ENCODE peak calls at places on chromosomes 2 and 18, in nine cellular contexts. One of them, this sample, is unnamed.

GRCh38 chr2:189002079-189002478 is 27.9 kb downstream of the COL3A1 start:
- DNase-seq in epithelial cell of esophagus: peak
- DNase-seq in left lung: no peak
- DNase-seq in heart right ventricle: no peak
- DNase-seq in HepG2: no peak
- DNase-seq in H9: no peak
- DNase-seq in tibial nerve: no peak
- DNase-seq in prostate gland: no peak
- DNase-seq in A549: peak
- DNase-seq in this sample: no peak

GRCh38 chr18:60965856-60966255 is 367.4 kb upstream of the CDH20 start:
- DNase-seq in heart right ventricle: no peak
- DNase-seq in H9: no peak
- DNase-seq in tibial nerve: no peak
- DNase-seq in epithelial cell of esophagus: peak
- DNase-seq in HepG2: no peak
- DNase-seq in A549: no peak
- DNase-seq in prostate gland: no peak
- DNase-seq in left lung: no peak
- DNase-seq in this sample: no peak

GRCh38 chr2:26978061-26978596 is 7.7 kb downstream of the MAPRE3 start:
- DNase-seq in HepG2: no peak
- DNase-seq in A549: no peak
- DNase-seq in tibial nerve: no peak
- DNase-seq in left lung: peak
- DNase-seq in H9: no peak
- DNase-seq in heart right ventricle: peak
- DNase-seq in epithelial cell of esophagus: peak
- DNase-seq in prostate gland: peak
- DNase-seq in this sample: no peak

GRCh38 chr2:611519-611918 is 65.7 kb downstream of the TMEM18 start:
- DNase-seq in left lung: no peak
- DNase-seq in H9: peak
- DNase-seq in prostate gland: no peak
- DNase-seq in HepG2: no peak
- DNase-seq in A549: no peak
- DNase-seq in epithelial cell of esophagus: no peak
- DNase-seq in heart right ventricle: no peak
- DNase-seq in tibial nerve: no peak
- DNase-seq in this sample: no peak

GRCh38 chr2:61575447-61575859 is 37.3 kb upstream of the XPO1 start:
- DNase-seq in prostate gland: no peak
- DNase-seq in HepG2: no peak
- DNase-seq in A549: no peak
- DNase-seq in heart right ventricle: no peak
- DNase-seq in epithelial cell of esophagus: no peak
- DNase-seq in tibial nerve: no peak
- DNase-seq in H9: no peak
- DNase-seq in left lung: no peak
- DNase-seq in this sample: no peak

GRCh38 chr2:136530154-136530553 is 235.2 kb upstream of the THSD7B start:
- DNase-seq in HepG2: no peak
- DNase-seq in left lung: no peak
- DNase-seq in prostate gland: no peak
- DNase-seq in epithelial cell of esophagus: peak
- DNase-seq in H9: no peak
- DNase-seq in tibial nerve: no peak
- DNase-seq in A549: no peak
- DNase-seq in heart right ventricle: no peak
- DNase-seq in this sample: no peak

GRCh38 chr18:48095726-48096125 is 165.3 kb upstream of the SMAD2 start:
- DNase-seq in tibial nerve: no peak
- DNase-seq in A549: no peak
- DNase-seq in heart right ventricle: no peak
- DNase-seq in HepG2: no peak
- DNase-seq in H9: no peak
- DNase-seq in left lung: no peak
- DNase-seq in epithelial cell of esophagus: no peak
- DNase-seq in prostate gland: no peak
- DNase-seq in this sample: no peak

GRCh38 chr2:25594991-25595390 is 78.4 kb downstream of the DTNB start:
- DNase-seq in HepG2: no peak
- DNase-seq in epithelial cell of esophagus: no peak
- DNase-seq in A549: no peak
- DNase-seq in tibial nerve: no peak
- DNase-seq in prostate gland: no peak
- DNase-seq in left lung: no peak
- DNase-seq in heart right ventricle: no peak
- DNase-seq in H9: no peak
- DNase-seq in this sample: no peak

GRCh38 chr2:151021747-151022450 is 239.8 kb downstream of the RBM43 start:
- DNase-seq in A549: no peak
- DNase-seq in HepG2: no peak
- DNase-seq in H9: no peak
- DNase-seq in left lung: no peak
- DNase-seq in tibial nerve: no peak
- DNase-seq in epithelial cell of esophagus: no peak
- DNase-seq in prostate gland: no peak
- DNase-seq in heart right ventricle: no peak
- DNase-seq in this sample: no peak

GRCh38 chr18:11005528-11005927 is 143.8 kb downstream of the PIEZO2 start:
- DNase-seq in epithelial cell of esophagus: peak
- DNase-seq in A549: peak
- DNase-seq in left lung: no peak
- DNase-seq in tibial nerve: peak
- DNase-seq in H9: no peak
- DNase-seq in prostate gland: no peak
- DNase-seq in heart right ventricle: no peak
- DNase-seq in HepG2: peak
- DNase-seq in this sample: no peak

GRCh38 chr2:236718207-236718992 is 148.8 kb downstream of the ACKR3 start:
- DNase-seq in tibial nerve: no peak
- DNase-seq in left lung: no peak
- DNase-seq in prostate gland: no peak
- DNase-seq in heart right ventricle: no peak
- DNase-seq in HepG2: no peak
- DNase-seq in epithelial cell of esophagus: peak
- DNase-seq in A549: no peak
- DNase-seq in H9: no peak
- DNase-seq in this sample: no peak

GRCh38 chr2:24577481-24577880 is 86.4 kb downstream of the NCOA1 start:
- DNase-seq in tibial nerve: no peak
- DNase-seq in left lung: no peak
- DNase-seq in heart right ventricle: no peak
- DNase-seq in H9: no peak
- DNase-seq in A549: no peak
- DNase-seq in HepG2: no peak
- DNase-seq in prostate gland: no peak
- DNase-seq in epithelial cell of esophagus: no peak
- DNase-seq in this sample: no peak

GRCh38 chr2:142037744-142038143 is 93.1 kb downstream of the LRP1B start:
- DNase-seq in HepG2: no peak
- DNase-seq in left lung: no peak
- DNase-seq in tibial nerve: no peak
- DNase-seq in epithelial cell of esophagus: peak
- DNase-seq in prostate gland: no peak
- DNase-seq in A549: no peak
- DNase-seq in H9: no peak
- DNase-seq in heart right ventricle: no peak
- DNase-seq in this sample: no peak

GRCh38 chr18:5961097-5961827 is 65.9 kb upstream of the TMEM200C start:
- DNase-seq in prostate gland: no peak
- DNase-seq in H9: no peak
- DNase-seq in HepG2: no peak
- DNase-seq in heart right ventricle: no peak
- DNase-seq in tibial nerve: no peak
- DNase-seq in left lung: no peak
- DNase-seq in A549: no peak
- DNase-seq in epithelial cell of esophagus: no peak
- DNase-seq in this sample: no peak

GRCh38 chr2:224613543-224614317 is 28.6 kb upstream of the CUL3 start:
- DNase-seq in prostate gland: no peak
- DNase-seq in left lung: no peak
- DNase-seq in epithelial cell of esophagus: no peak
- DNase-seq in heart right ventricle: no peak
- DNase-seq in A549: no peak
- DNase-seq in tibial nerve: no peak
- DNase-seq in H9: no peak
- DNase-seq in HepG2: no peak
- DNase-seq in this sample: no peak

GRCh38 chr2:233349005-233349998 is 5.0 kb upstream of the DGKD start:
- DNase-seq in prostate gland: no peak
- DNase-seq in left lung: peak
- DNase-seq in heart right ventricle: peak
- DNase-seq in H9: no peak
- DNase-seq in epithelial cell of esophagus: no peak
- DNase-seq in A549: no peak
- DNase-seq in HepG2: peak
- DNase-seq in tibial nerve: peak
- DNase-seq in this sample: no peak

GRCh38 chr2:238114851-238115660 is 14.9 kb downstream of the ESPNL start:
- DNase-seq in A549: no peak
- DNase-seq in H9: no peak
- DNase-seq in prostate gland: no peak
- DNase-seq in tibial nerve: no peak
- DNase-seq in heart right ventricle: peak
- DNase-seq in HepG2: no peak
- DNase-seq in epithelial cell of esophagus: no peak
- DNase-seq in left lung: no peak
- DNase-seq in this sample: no peak

GRCh38 chr2:157761520-157761919 is 114.6 kb downstream of the ACVR1 start:
- DNase-seq in HepG2: no peak
- DNase-seq in epithelial cell of esophagus: peak
- DNase-seq in H9: no peak
- DNase-seq in heart right ventricle: no peak
- DNase-seq in prostate gland: no peak
- DNase-seq in A549: no peak
- DNase-seq in tibial nerve: no peak
- DNase-seq in left lung: no peak
- DNase-seq in this sample: no peak

DNA sequence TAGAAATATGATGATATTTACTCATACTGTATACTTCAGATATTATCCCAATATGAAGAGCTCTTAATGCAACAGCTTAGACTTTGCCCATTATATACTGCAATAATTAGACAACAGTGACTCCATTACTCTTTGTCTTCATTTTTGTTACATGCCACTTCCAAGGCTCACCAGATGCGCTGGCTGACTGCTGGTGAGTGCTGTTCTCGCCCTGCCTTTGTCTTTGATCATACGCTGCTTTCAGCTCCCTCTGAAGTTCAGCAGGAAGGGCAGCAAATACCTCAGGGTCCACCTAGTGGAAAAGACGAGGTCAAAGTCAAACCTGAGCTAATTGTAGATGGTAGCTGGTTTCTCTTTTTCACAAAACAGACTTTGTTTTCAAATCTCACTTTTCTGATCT is 66.3 kb downstream of the EIF5B start:
- DNase-seq in tibial nerve: no peak
- DNase-seq in epithelial cell of esophagus: no peak
- DNase-seq in HepG2: peak
- DNase-seq in A549: peak
- DNase-seq in prostate gland: no peak
- DNase-seq in left lung: no peak
- DNase-seq in H9: peak
- DNase-seq in heart right ventricle: no peak
- DNase-seq in this sample: no peak
- TF ChIP-seq CTCF in tibial nerve: no peak
- TF ChIP-seq CTCF in epithelial cell of esophagus: no peak
- TF ChIP-seq CTCF in HepG2: peak
- TF ChIP-seq CTCF in A549: no peak
- TF ChIP-seq CTCF in prostate gland: no peak
- TF ChIP-seq CTCF in left lung: no peak
- TF ChIP-seq CTCF in H9: peak
- TF ChIP-seq CTCF in heart right ventricle: no peak
- TF ChIP-seq CTCF in this sample: no peak

GRCh38 chr18:69469444-69469919 is 68.8 kb downstream of the DOK6 start:
- DNase-seq in tibial nerve: no peak
- DNase-seq in HepG2: no peak
- DNase-seq in left lung: no peak
- DNase-seq in A549: peak
- DNase-seq in epithelial cell of esophagus: no peak
- DNase-seq in prostate gland: no peak
- DNase-seq in H9: peak
- DNase-seq in heart right ventricle: no peak
- DNase-seq in this sample: no peak
- TF ChIP-seq CTCF in tibial nerve: no peak
- TF ChIP-seq CTCF in HepG2: peak
- TF ChIP-seq CTCF in left lung: no peak
- TF ChIP-seq CTCF in A549: peak
- TF ChIP-seq CTCF in epithelial cell of esophagus: no peak
- TF ChIP-seq CTCF in prostate gland: no peak
- TF ChIP-seq CTCF in H9: peak
- TF ChIP-seq CTCF in heart right ventricle: no peak
- TF ChIP-seq CTCF in this sample: no peak

GRCh38 chr2:148935791-148936190 is 60.8 kb downstream of the KIF5C start:
- DNase-seq in A549: no peak
- DNase-seq in left lung: no peak
- DNase-seq in epithelial cell of esophagus: no peak
- DNase-seq in HepG2: no peak
- DNase-seq in H9: no peak
- DNase-seq in tibial nerve: no peak
- DNase-seq in prostate gland: no peak
- DNase-seq in heart right ventricle: no peak
- DNase-seq in this sample: no peak

GRCh38 chr2:148933456-148933855 is 58.4 kb downstream of the KIF5C start:
- DNase-seq in prostate gland: no peak
- DNase-seq in tibial nerve: no peak
- DNase-seq in left lung: no peak
- DNase-seq in epithelial cell of esophagus: no peak
- DNase-seq in H9: no peak
- DNase-seq in HepG2: no peak
- DNase-seq in heart right ventricle: no peak
- DNase-seq in A549: no peak
- DNase-seq in this sample: no peak

GRCh38 chr2:148932536-148932935 is 57.5 kb downstream of the KIF5C start:
- DNase-seq in prostate gland: no peak
- DNase-seq in HepG2: no peak
- DNase-seq in H9: no peak
- DNase-seq in epithelial cell of esophagus: no peak
- DNase-seq in A549: no peak
- DNase-seq in tibial nerve: no peak
- DNase-seq in heart right ventricle: no peak
- DNase-seq in left lung: no peak
- DNase-seq in this sample: no peak

GRCh38 chr2:148939271-148939670 is 64.2 kb downstream of the KIF5C start:
- DNase-seq in epithelial cell of esophagus: no peak
- DNase-seq in A549: no peak
- DNase-seq in tibial nerve: no peak
- DNase-seq in left lung: no peak
- DNase-seq in prostate gland: no peak
- DNase-seq in H9: no peak
- DNase-seq in HepG2: no peak
- DNase-seq in heart right ventricle: no peak
- DNase-seq in this sample: no peak

GRCh38 chr2:148936857-148937450 is 61.9 kb downstream of the KIF5C start:
- DNase-seq in tibial nerve: no peak
- DNase-seq in left lung: no peak
- DNase-seq in heart right ventricle: no peak
- DNase-seq in HepG2: no peak
- DNase-seq in A549: no peak
- DNase-seq in H9: no peak
- DNase-seq in prostate gland: no peak
- DNase-seq in epithelial cell of esophagus: peak
- DNase-seq in this sample: no peak
- TF ChIP-seq CTCF in tibial nerve: no peak
- TF ChIP-seq CTCF in left lung: no peak
- TF ChIP-seq CTCF in heart right ventricle: no peak
- TF ChIP-seq CTCF in HepG2: no peak
- TF ChIP-seq CTCF in A549: no peak
- TF ChIP-seq CTCF in H9: peak
- TF ChIP-seq CTCF in prostate gland: peak
- TF ChIP-seq CTCF in epithelial cell of esophagus: no peak
- TF ChIP-seq CTCF in this sample: no peak

GRCh38 chr18:25669741-25670140 is 317.8 kb upstream of the ZNF521 start:
- DNase-seq in H9: no peak
- DNase-seq in HepG2: no peak
- DNase-seq in heart right ventricle: no peak
- DNase-seq in epithelial cell of esophagus: no peak
- DNase-seq in prostate gland: no peak
- DNase-seq in A549: no peak
- DNase-seq in left lung: no peak
- DNase-seq in tibial nerve: no peak
- DNase-seq in this sample: no peak
- TF ChIP-seq CTCF in H9: peak
- TF ChIP-seq CTCF in HepG2: no peak
- TF ChIP-seq CTCF in heart right ventricle: no peak
- TF ChIP-seq CTCF in epithelial cell of esophagus: no peak
- TF ChIP-seq CTCF in prostate gland: no peak
- TF ChIP-seq CTCF in A549: no peak
- TF ChIP-seq CTCF in left lung: no peak
- TF ChIP-seq CTCF in tibial nerve: no peak
- TF ChIP-seq CTCF in this sample: no peak